ENCODE peak calls at places on chromosome 22, in five cellular contexts. One of them, this sample, is unnamed.
A peak's percentile ranks its signal among the peaks of the same experiment; 100 is the strongest.

GRCh38 chr22:36197065-36197440 is 4.6 kb downstream of the APOL4 start:
- DNase-seq in NCI-H1694 treated with DMSO at 0.1 percent for 48 hours: no peak
- DNase-seq in RKO: no peak
- DNase-seq in NCI-H69: peak; percentile 91
- DNase-seq in fibroblast of the aortic adventitia: peak; percentile 75
- DNase-seq in this sample: no peak

GRCh38 chr22:46076651-46077339 is 73.5 kb upstream of the PPARA start:
- DNase-seq in fibroblast of the aortic adventitia: peak; percentile 85
- DNase-seq in RKO: peak; percentile 71
- DNase-seq in NCI-H69: peak; percentile 75
- DNase-seq in NCI-H1694 treated with DMSO at 0.1 percent for 48 hours: peak; percentile 43
- DNase-seq in this sample: peak; percentile 82

GRCh38 chr22:41842996-41843970 is 10.4 kb downstream of the SREBF2 start:
- DNase-seq in NCI-H1694 treated with DMSO at 0.1 percent for 48 hours: no peak
- DNase-seq in fibroblast of the aortic adventitia: no peak
- DNase-seq in NCI-H69: no peak
- DNase-seq in RKO: no peak
- DNase-seq in this sample: no peak

GRCh38 chr22:36835903-36836302 is 19.1 kb upstream of the PVALB start:
- DNase-seq in NCI-H69: no peak
- DNase-seq in RKO: no peak
- DNase-seq in NCI-H1694 treated with DMSO at 0.1 percent for 48 hours: no peak
- DNase-seq in fibroblast of the aortic adventitia: no peak
- DNase-seq in this sample: no peak

GRCh38 chr22:18031670-18032454 is 7.5 kb upstream of the MICAL3 start:
- DNase-seq in fibroblast of the aortic adventitia: peak; percentile 83
- DNase-seq in NCI-H69: peak; percentile 94
- DNase-seq in NCI-H1694 treated with DMSO at 0.1 percent for 48 hours: no peak
- DNase-seq in RKO: peak; percentile 89
- DNase-seq in this sample: no peak

GRCh38 chr22:25182131-25183110 is 17.2 kb upstream of the CRYBB3 start:
- DNase-seq in NCI-H1694 treated with DMSO at 0.1 percent for 48 hours: no peak
- DNase-seq in fibroblast of the aortic adventitia: peak; percentile 40
- DNase-seq in RKO: no peak
- DNase-seq in NCI-H69: no peak
- DNase-seq in this sample: no peak

GRCh38 chr22:32904044-32904443 is 102.5 kb downstream of the TIMP3 start:
- DNase-seq in RKO: peak; percentile 27
- DNase-seq in fibroblast of the aortic adventitia: peak; percentile 38
- DNase-seq in NCI-H1694 treated with DMSO at 0.1 percent for 48 hours: no peak
- DNase-seq in NCI-H69: peak; percentile 14
- DNase-seq in this sample: peak; percentile 50

GRCh38 chr22:49976439-49977175 is 16.0 kb downstream of the PIM3 start:
- DNase-seq in fibroblast of the aortic adventitia: no peak
- DNase-seq in NCI-H69: peak; percentile 15
- DNase-seq in RKO: peak; percentile 29
- DNase-seq in NCI-H1694 treated with DMSO at 0.1 percent for 48 hours: no peak
- DNase-seq in this sample: no peak

GRCh38 chr22:17501679-17502285 is 61.5 kb upstream of the SLC25A18 start:
- DNase-seq in RKO: peak; percentile 73
- DNase-seq in NCI-H1694 treated with DMSO at 0.1 percent for 48 hours: peak; percentile 69
- DNase-seq in fibroblast of the aortic adventitia: peak; percentile 82
- DNase-seq in NCI-H69: peak; percentile 83
- DNase-seq in this sample: peak; percentile 77

GRCh38 chr22:18973264-18974031 is 37.4 kb upstream of the PRODH start:
- DNase-seq in RKO: no peak
- DNase-seq in fibroblast of the aortic adventitia: no peak
- DNase-seq in NCI-H69: no peak
- DNase-seq in NCI-H1694 treated with DMSO at 0.1 percent for 48 hours: no peak
- DNase-seq in this sample: no peak

GRCh38 chr22:45290410-45290936 is 5.7 kb downstream of the UPK3A start:
- DNase-seq in RKO: no peak
- DNase-seq in NCI-H69: peak; percentile 66
- DNase-seq in fibroblast of the aortic adventitia: no peak
- DNase-seq in NCI-H1694 treated with DMSO at 0.1 percent for 48 hours: peak; percentile 6
- DNase-seq in this sample: peak; percentile 81

GRCh38 chr22:44685384-44686056 is 16.5 kb upstream of the PRR5 start:
- DNase-seq in NCI-H69: peak; percentile 75
- DNase-seq in fibroblast of the aortic adventitia: peak; percentile 65
- DNase-seq in RKO: peak; percentile 52
- DNase-seq in NCI-H1694 treated with DMSO at 0.1 percent for 48 hours: no peak
- DNase-seq in this sample: peak; percentile 72

GRCh38 chr22:31124811-31125465 is 2.2 kb downstream of the INPP5J start:
- DNase-seq in RKO: no peak
- DNase-seq in NCI-H1694 treated with DMSO at 0.1 percent for 48 hours: no peak
- DNase-seq in NCI-H69: no peak
- DNase-seq in fibroblast of the aortic adventitia: no peak
- DNase-seq in this sample: no peak

GRCh38 chr22:50733521-50734342 is 4.3 kb upstream of the ACR start:
- DNase-seq in fibroblast of the aortic adventitia: peak; percentile 31
- DNase-seq in NCI-H1694 treated with DMSO at 0.1 percent for 48 hours: no peak
- DNase-seq in RKO: no peak
- DNase-seq in NCI-H69: no peak
- DNase-seq in this sample: no peak